ENCODE peak calls at places on chromosome 21, in nine cellular contexts. N, R, B, X, P, I, V, S and T are unnamed samples.

GRCh38 chr21:42771503-42771805 is 107.9 kb downstream of the WDR4 start:
- DNase-seq in R (no peak), N (no peak), I (no peak), B (no peak), P (no peak), X (no peak), S (no peak), V (no peak), T (no peak)

GRCh38 chr21:45403825-45404725 is 890 bp upstream of the COL18A1 start:
- DNase-seq in B (no peak), R (peak), N (no peak), I (peak), V (no peak), X (peak), P (peak), S (no peak), T (no peak)

GRCh38 chr21:33286600-33287456 is 20.7 kb downstream of the IL10RB start:
- DNase-seq in B (no peak), S (no peak), P (no peak), R (no peak), V (no peak), I (no peak), X (peak), N (peak), T (no peak)

GRCh38 chr21:42311160-42311559 is 4.0 kb downstream of the TFF3 start:
- DNase-seq in B (no peak), I (no peak), P (no peak), V (no peak), S (no peak), R (no peak), X (no peak), N (no peak), T (no peak)

GRCh38 chr21:45323487-45324380 is 36.0 kb upstream of the POFUT2 start:
- DNase-seq in S (no peak), P (no peak), R (peak), B (no peak), X (peak), N (no peak), I (peak), V (no peak), T (no peak)

GRCh38 chr21:38861989-38862683 is 56.4 kb downstream of the ETS2 start:
- DNase-seq in B (no peak), P (no peak), S (no peak), R (no peak), N (no peak), V (no peak), I (no peak), X (no peak), T (no peak)

GRCh38 chr21:46063227-46063626 is 34.7 kb upstream of the COL6A2 start:
- DNase-seq in B (no peak), P (no peak), N (no peak), S (no peak), X (no peak), V (no peak), R (no peak), I (no peak), T (no peak)

GRCh38 chr21:34022557-34023335 is 50.6 kb upstream of the MRPS6 start:
- DNase-seq in I (no peak), B (no peak), R (no peak), X (no peak), S (peak), V (no peak), P (no peak), N (peak), T (no peak)

GRCh38 chr21:22791986-22792560 is 1793.9 kb downstream of the NCAM2 start:
- DNase-seq in R (no peak), P (peak), X (peak), N (peak), B (peak), I (peak), V (no peak), S (no peak), T (no peak)

GRCh38 chr21:45469273-45470086 is 64.5 kb downstream of the COL18A1 start:
- DNase-seq in V (no peak), X (no peak), I (no peak), B (no peak), S (no peak), P (no peak), R (no peak), N (no peak), T (no peak)

GRCh38 chr21:29145354-29145782 is 14.9 kb downstream of the MAP3K7CL start:
- DNase-seq in R (peak), N (peak), S (no peak), I (peak), X (peak), V (no peak), B (peak), P (no peak), T (peak)

GRCh38 chr21:32134441-32135159 is 144.2 kb downstream of the MIS18A start:
- DNase-seq in I (no peak), B (no peak), R (no peak), N (no peak), V (no peak), P (no peak), S (no peak), X (no peak), T (no peak)

GRCh38 chr21:36059823-36060158 is 535 bp downstream of the SETD4 start:
- DNase-seq in N (no peak), I (no peak), B (no peak), S (no peak), X (no peak), P (peak), V (no peak), R (peak), T (no peak)

GRCh38 chr21:43943512-43944110 is 68.5 kb upstream of the TRAPPC10 start:
- DNase-seq in V (no peak), S (no peak), N (no peak), B (no peak), I (no peak), X (no peak), P (no peak), R (no peak), T (no peak)